ENCODE peak calls at places on chromosomes 12 and 14, in four cellular contexts. E, D, W and X are unnamed samples.

GRCh38 chr12:104365921-104366410 is 62.4 kb downstream of the EID3 start:
- DNase-seq in E (no peak), D (no peak), W (no peak), X (no peak)

GRCh38 chr12:93032748-93033147 is 103.7 kb upstream of the EEA1 start:
- DNase-seq in E (no peak), D (no peak), W (no peak), X (no peak)

GRCh38 chr12:24360057-24360456 is 410.6 kb upstream of the SOX5 start:
- DNase-seq in E (no peak), D (no peak), W (no peak), X (no peak)

GRCh38 chr12:89883630-89884364 is 175.2 kb upstream of the ATP2B1 start:
- DNase-seq in E (no peak), D (no peak), W (no peak), X (no peak)

GRCh38 chr12:124295431-124296058 is 652 bp downstream of the RFLNA start:
- DNase-seq in E (peak; percentile 41), D (no peak), W (no peak), X (no peak)

GRCh38 chr12:110754101-110754793 is 11.6 kb upstream of the PPP1CC start:
- DNase-seq in E (no peak), D (no peak), W (no peak), X (no peak)

GRCh38 chr12:77594386-77594785 is 236.3 kb upstream of the NAV3 start:
- DNase-seq in E (no peak), D (no peak), W (no peak), X (no peak)

GRCh38 chr12:120640840-120641833 is 711 bp downstream of the CABP1 start:
- DNase-seq in E (peak; percentile 84), D (peak; percentile 79), W (peak; percentile 22), X (no peak)

GRCh38 chr14:69719501-69719951 is 47.4 kb upstream of the SRSF5 start:
- DNase-seq in E (peak; percentile 33), D (no peak), W (no peak), X (no peak)

GRCh38 chr12:67710582-67710981 is 62.0 kb downstream of the DYRK2 start:
- DNase-seq in E (no peak), D (no peak), W (peak; percentile 67), X (peak; percentile 64)

GRCh38 chr12:131915774-131916173 is 13.3 kb upstream of the PUS1 start:
- DNase-seq in E (no peak), D (no peak), W (no peak), X (no peak)
- TF ChIP-seq ETV6 in E (no peak), D (no peak), W (no peak), X (no peak)

GRCh38 chr12:45269407-45269741 is 53.5 kb downstream of the ANO6 start:
- DNase-seq in E (no peak), D (no peak), W (no peak), X (no peak)

GRCh38 chr12:45263587-45263986 is 47.7 kb downstream of the ANO6 start:
- DNase-seq in E (no peak), D (no peak), W (no peak), X (no peak)

GRCh38 chr12:45273717-45274271 is 57.9 kb downstream of the ANO6 start:
- DNase-seq in E (no peak), D (peak; percentile 64), W (peak; percentile 45), X (no peak)

GRCh38 chr12:45268672-45269406 is 52.9 kb downstream of the ANO6 start:
- DNase-seq in E (no peak), D (no peak), W (peak; percentile 31), X (no peak)
- TF ChIP-seq ETV6 in E (no peak), D (no peak), W (no peak), X (no peak)

GRCh38 chr12:53722450-53723041 is 4.7 kb downstream of the CALCOCO1 start:
- DNase-seq in E (no peak), D (no peak), W (no peak), X (peak; percentile 27)
- TF ChIP-seq ETV6 in E (no peak), D (no peak), W (no peak), X (no peak)

GRCh38 chr12:51373222-51373621 is 18.0 kb downstream of the GALNT6 start:
- DNase-seq in E (no peak), D (no peak), W (no peak), X (no peak)

GRCh38 chr12:51370667-51371066 is 20.5 kb downstream of the GALNT6 start:
- DNase-seq in E (no peak), D (no peak), W (no peak), X (no peak)

GRCh38 chr12:51369581-51369980 is 21.6 kb downstream of the GALNT6 start:
- DNase-seq in E (no peak), D (no peak), W (no peak), X (no peak)

GRCh38 chr12:51372021-51372420 is 19.2 kb downstream of the GALNT6 start:
- DNase-seq in E (no peak), D (no peak), W (no peak), X (no peak)

DNA sequence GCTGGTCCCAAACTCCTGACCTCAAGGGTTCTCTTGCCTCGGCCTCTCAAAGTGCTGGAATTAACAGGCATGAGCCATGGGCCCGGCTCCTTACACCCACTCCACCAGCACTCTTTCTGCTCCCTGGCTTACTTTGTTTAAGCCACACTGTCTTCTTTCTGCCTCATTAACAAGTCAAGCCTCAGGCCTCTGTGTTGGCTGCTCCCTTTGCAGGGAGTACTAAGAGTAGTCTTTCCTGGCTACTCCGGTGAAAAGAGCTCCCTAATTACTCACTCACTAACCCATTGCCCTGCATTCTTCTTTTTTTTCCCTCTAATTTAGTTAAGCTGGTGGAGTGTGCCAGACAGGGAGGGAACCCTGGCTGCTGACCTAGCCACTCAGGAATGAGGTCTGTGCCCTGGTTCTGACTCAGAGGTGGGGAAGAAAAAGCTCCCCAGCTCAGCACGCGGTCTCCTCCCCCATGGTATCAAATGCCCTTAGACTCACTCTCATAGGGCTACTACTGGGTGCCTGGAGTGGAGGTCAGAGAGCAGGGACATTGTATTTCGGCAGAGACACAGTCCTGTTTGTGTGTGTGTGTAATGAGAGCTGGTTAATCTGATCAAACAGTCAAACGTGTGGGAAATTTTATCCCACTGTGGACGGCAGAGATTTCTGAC is 19.8 kb downstream of the GALNT6 start:
- DNase-seq in E (peak; percentile 29), D (no peak), W (peak; percentile 84), X (no peak)
- TF ChIP-seq ETV6 in E (no peak), D (no peak), W (no peak), X (no peak)

GRCh38 chr12:14275111-14275510 is 90.4 kb upstream of the ATF7IP start:
- DNase-seq in E (no peak), D (no peak), W (no peak), X (no peak)

GRCh38 chr12:14275886-14276285 is 89.6 kb upstream of the ATF7IP start:
- DNase-seq in E (no peak), D (peak; percentile 17), W (no peak), X (no peak)

GRCh38 chr12:14273911-14274306 is 91.6 kb upstream of the ATF7IP start:
- DNase-seq in E (no peak), D (no peak), W (no peak), X (no peak)

GRCh38 chr12:14270392-14270791 is 95.1 kb upstream of the ATF7IP start:
- DNase-seq in E (no peak), D (no peak), W (no peak), X (no peak)

DNA sequence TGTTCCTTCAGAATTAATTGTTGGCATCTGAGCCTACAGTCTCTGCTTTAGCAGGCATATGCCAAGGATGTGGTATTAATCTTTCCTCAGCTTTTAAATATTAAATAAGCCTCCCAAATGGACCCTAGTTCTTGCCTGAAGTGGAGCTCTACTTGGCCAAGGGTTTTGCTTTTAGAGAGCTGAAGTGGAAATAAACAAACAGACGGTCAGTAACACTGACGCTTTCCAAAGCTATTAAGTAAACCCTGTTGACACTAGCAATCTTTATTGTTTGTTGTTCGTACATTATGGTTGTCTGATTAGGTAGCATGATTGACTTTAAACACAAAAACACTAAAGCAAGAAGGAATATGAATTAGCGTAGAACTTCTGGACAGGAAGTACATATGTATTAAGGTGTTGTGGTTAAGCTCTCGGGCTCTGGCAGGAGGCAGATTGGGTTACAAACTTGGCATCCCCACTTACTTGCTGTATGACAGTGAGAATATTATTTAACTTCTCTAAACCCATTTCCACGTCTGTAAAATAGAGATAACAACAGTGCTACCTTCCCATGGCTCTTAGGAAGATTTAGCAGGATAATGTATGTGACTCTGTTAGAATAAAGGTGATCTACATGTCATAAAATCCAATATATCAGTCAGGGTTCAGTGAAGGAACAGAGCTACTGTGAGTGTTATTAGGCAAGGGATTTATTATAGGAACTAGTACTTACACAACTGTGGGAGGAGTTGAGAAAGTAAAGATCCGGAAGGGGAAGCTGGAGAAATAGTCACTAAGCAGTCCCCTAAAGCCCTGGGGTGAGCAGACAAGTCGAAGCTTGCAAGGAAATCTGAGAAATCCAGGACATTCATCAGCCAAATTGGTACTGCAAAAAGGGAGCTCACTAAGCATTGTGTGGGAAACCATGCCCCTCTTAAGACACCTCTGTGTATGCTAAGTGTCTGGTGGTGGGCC is 92.2 kb upstream of the ATF7IP start:
- DNase-seq in E (no peak), D (no peak), W (no peak), X (no peak)
- TF ChIP-seq ETV6 in E (no peak), D (no peak), W (no peak), X (no peak)